ENCODE peak calls at places on chromosomes 7 and 10, in nine cellular contexts. One of them, this sample, is unnamed.

GRCh38 chr10:74816824-74817498 is 9.4 kb upstream of the KAT6B start:
- DNase-seq in K562: no peak
- DNase-seq in Panc1: no peak
- DNase-seq in mesenchymal stem cell: no peak
- DNase-seq in DND-41: no peak
- DNase-seq in AG04450: no peak
- DNase-seq in testis: no peak
- DNase-seq in tibial nerve: no peak
- DNase-seq in right cardiac atrium: no peak
- DNase-seq in this sample: no peak

GRCh38 chr10:110501142-110501937 is 3.6 kb downstream of the DUSP5 start:
- DNase-seq in AG04450: peak; percentile 78
- DNase-seq in testis: peak; percentile 80
- DNase-seq in tibial nerve: peak; percentile 91
- DNase-seq in DND-41: peak; percentile 49
- DNase-seq in Panc1: peak; percentile 88
- DNase-seq in mesenchymal stem cell: peak; percentile 97
- DNase-seq in right cardiac atrium: peak; percentile 94
- DNase-seq in K562: peak; percentile 71
- DNase-seq in this sample: peak; percentile 93

GRCh38 chr10:75239391-75239790 is 3.6 kb upstream of the COMTD1 start:
- DNase-seq in DND-41: no peak
- DNase-seq in testis: no peak
- DNase-seq in mesenchymal stem cell: no peak
- DNase-seq in tibial nerve: no peak
- DNase-seq in AG04450: no peak
- DNase-seq in K562: no peak
- DNase-seq in right cardiac atrium: no peak
- DNase-seq in Panc1: no peak
- DNase-seq in this sample: no peak

GRCh38 chr10:128884061-128884425 is 583.0 kb upstream of the MGMT start:
- DNase-seq in right cardiac atrium: no peak
- DNase-seq in K562: no peak
- DNase-seq in DND-41: no peak
- DNase-seq in testis: no peak
- DNase-seq in AG04450: no peak
- DNase-seq in Panc1: no peak
- DNase-seq in mesenchymal stem cell: no peak
- DNase-seq in tibial nerve: no peak
- DNase-seq in this sample: no peak

GRCh38 chr10:55232553-55232952 is 431.5 kb upstream of the PCDH15 start:
- DNase-seq in mesenchymal stem cell: no peak
- DNase-seq in DND-41: no peak
- DNase-seq in AG04450: no peak
- DNase-seq in K562: no peak
- DNase-seq in tibial nerve: no peak
- DNase-seq in right cardiac atrium: no peak
- DNase-seq in testis: no peak
- DNase-seq in Panc1: no peak
- DNase-seq in this sample: no peak

GRCh38 chr10:111209666-111210065 is 132.8 kb downstream of the ADRA2A start:
- DNase-seq in right cardiac atrium: no peak
- DNase-seq in DND-41: no peak
- DNase-seq in tibial nerve: no peak
- DNase-seq in mesenchymal stem cell: no peak
- DNase-seq in K562: no peak
- DNase-seq in testis: no peak
- DNase-seq in Panc1: no peak
- DNase-seq in AG04450: no peak
- DNase-seq in this sample: no peak

GRCh38 chr7:45001138-45001694 is 1.2 kb downstream of the CCM2 start:
- DNase-seq in AG04450: no peak
- DNase-seq in Panc1: no peak
- DNase-seq in DND-41: peak; percentile 68
- DNase-seq in testis: peak; percentile 39
- DNase-seq in mesenchymal stem cell: peak; percentile 24
- DNase-seq in tibial nerve: no peak
- DNase-seq in K562: peak; percentile 58
- DNase-seq in right cardiac atrium: peak; percentile 23
- DNase-seq in this sample: no peak

GRCh38 chr10:32960022-32960421 is 2.0 kb upstream of the ITGB1 start:
- DNase-seq in mesenchymal stem cell: no peak
- DNase-seq in Panc1: no peak
- DNase-seq in right cardiac atrium: no peak
- DNase-seq in K562: no peak
- DNase-seq in tibial nerve: no peak
- DNase-seq in AG04450: no peak
- DNase-seq in testis: no peak
- DNase-seq in DND-41: no peak
- DNase-seq in this sample: no peak

GRCh38 chr7:32506266-32507054 is 11.2 kb downstream of the AVL9 start:
- DNase-seq in tibial nerve: no peak
- DNase-seq in testis: no peak
- DNase-seq in DND-41: no peak
- DNase-seq in mesenchymal stem cell: peak; percentile 95
- DNase-seq in right cardiac atrium: no peak
- DNase-seq in Panc1: peak; percentile 78
- DNase-seq in AG04450: no peak
- DNase-seq in K562: peak; percentile 69
- DNase-seq in this sample: no peak

GRCh38 chr7:28677668-28678067 is 265.4 kb downstream of the CREB5 start:
- DNase-seq in AG04450: no peak
- DNase-seq in right cardiac atrium: no peak
- DNase-seq in testis: no peak
- DNase-seq in mesenchymal stem cell: no peak
- DNase-seq in tibial nerve: no peak
- DNase-seq in Panc1: no peak
- DNase-seq in DND-41: no peak
- DNase-seq in K562: no peak
- DNase-seq in this sample: no peak

GRCh38 chr10:34761443-34761842 is 53.7 kb downstream of the PARD3 start:
- DNase-seq in mesenchymal stem cell: no peak
- DNase-seq in DND-41: no peak
- DNase-seq in K562: no peak
- DNase-seq in AG04450: no peak
- DNase-seq in right cardiac atrium: no peak
- DNase-seq in testis: no peak
- DNase-seq in tibial nerve: no peak
- DNase-seq in Panc1: no peak
- DNase-seq in this sample: no peak

GRCh38 chr7:130394421-130395188 is 14.3 kb downstream of the CPA1 start:
- DNase-seq in AG04450: no peak
- DNase-seq in K562: no peak
- DNase-seq in testis: no peak
- DNase-seq in DND-41: peak; percentile 41
- DNase-seq in Panc1: no peak
- DNase-seq in tibial nerve: no peak
- DNase-seq in right cardiac atrium: no peak
- DNase-seq in mesenchymal stem cell: no peak
- DNase-seq in this sample: no peak

GRCh38 chr10:88386878-88387773 is 196.0 kb downstream of the RNLS start:
- DNase-seq in Panc1: no peak
- DNase-seq in mesenchymal stem cell: peak; percentile 97
- DNase-seq in K562: no peak
- DNase-seq in testis: peak; percentile 60
- DNase-seq in tibial nerve: peak; percentile 33
- DNase-seq in AG04450: peak; percentile 44
- DNase-seq in DND-41: peak; percentile 90
- DNase-seq in right cardiac atrium: peak; percentile 15
- DNase-seq in this sample: peak; percentile 71

GRCh38 chr10:32005050-32005449 is 51.2 kb downstream of the KIF5B start:
- DNase-seq in right cardiac atrium: no peak
- DNase-seq in tibial nerve: peak; percentile 49
- DNase-seq in mesenchymal stem cell: peak; percentile 63
- DNase-seq in DND-41: peak; percentile 51
- DNase-seq in Panc1: peak; percentile 35
- DNase-seq in testis: peak; percentile 37
- DNase-seq in K562: peak; percentile 32
- DNase-seq in AG04450: peak; percentile 10
- DNase-seq in this sample: no peak

GRCh38 chr7:133822816-133823552 is 304.2 kb upstream of the LRGUK start:
- DNase-seq in tibial nerve: no peak
- DNase-seq in DND-41: no peak
- DNase-seq in K562: no peak
- DNase-seq in right cardiac atrium: no peak
- DNase-seq in testis: peak; percentile 42
- DNase-seq in AG04450: no peak
- DNase-seq in mesenchymal stem cell: no peak
- DNase-seq in Panc1: no peak
- DNase-seq in this sample: no peak

GRCh38 chr10:100345570-100346330 is 1.3 kb upstream of the SCD start:
- DNase-seq in tibial nerve: no peak
- DNase-seq in testis: peak; percentile 57
- DNase-seq in K562: no peak
- DNase-seq in AG04450: no peak
- DNase-seq in mesenchymal stem cell: peak; percentile 79
- DNase-seq in DND-41: no peak
- DNase-seq in Panc1: no peak
- DNase-seq in right cardiac atrium: peak; percentile 38
- DNase-seq in this sample: no peak

GRCh38 chr10:106997721-106998120 is 166.8 kb downstream of the SORCS1 start:
- DNase-seq in DND-41: no peak
- DNase-seq in tibial nerve: no peak
- DNase-seq in AG04450: no peak
- DNase-seq in K562: no peak
- DNase-seq in mesenchymal stem cell: no peak
- DNase-seq in right cardiac atrium: peak; percentile 12
- DNase-seq in testis: no peak
- DNase-seq in Panc1: no peak
- DNase-seq in this sample: no peak

GRCh38 chr10:125235093-125236069 is 75.0 kb upstream of the CTBP2 start:
- DNase-seq in mesenchymal stem cell: no peak
- DNase-seq in K562: no peak
- DNase-seq in AG04450: no peak
- DNase-seq in tibial nerve: no peak
- DNase-seq in Panc1: no peak
- DNase-seq in testis: no peak
- DNase-seq in DND-41: no peak
- DNase-seq in right cardiac atrium: no peak
- DNase-seq in this sample: no peak

GRCh38 chr10:36677170-36677768 is 448.1 kb upstream of the ANKRD30A start:
- DNase-seq in mesenchymal stem cell: no peak
- DNase-seq in testis: no peak
- DNase-seq in right cardiac atrium: no peak
- DNase-seq in DND-41: no peak
- DNase-seq in AG04450: no peak
- DNase-seq in tibial nerve: no peak
- DNase-seq in K562: no peak
- DNase-seq in Panc1: no peak
- DNase-seq in this sample: no peak

GRCh38 chr10:93512565-93512964 is 16.2 kb downstream of the CEP55 start:
- DNase-seq in tibial nerve: no peak
- DNase-seq in right cardiac atrium: no peak
- DNase-seq in DND-41: no peak
- DNase-seq in testis: no peak
- DNase-seq in K562: no peak
- DNase-seq in Panc1: no peak
- DNase-seq in mesenchymal stem cell: no peak
- DNase-seq in AG04450: peak; percentile 38
- DNase-seq in this sample: no peak

GRCh38 chr10:3046210-3046779 is 21.1 kb upstream of the PFKP start:
- DNase-seq in AG04450: no peak
- DNase-seq in DND-41: no peak
- DNase-seq in Panc1: no peak
- DNase-seq in right cardiac atrium: no peak
- DNase-seq in mesenchymal stem cell: no peak
- DNase-seq in K562: no peak
- DNase-seq in tibial nerve: no peak
- DNase-seq in testis: no peak
- DNase-seq in this sample: no peak
- H3K27ac ChIP-seq in AG04450: peak overlapping the region; percentile 99
- H3K27ac ChIP-seq in DND-41: no peak overlapping the region
- H3K27ac ChIP-seq in Panc1: no peak overlapping the region
- H3K27ac ChIP-seq in right cardiac atrium: no peak overlapping the region
- H3K27ac ChIP-seq in mesenchymal stem cell: peak overlapping the region; percentile 88
- H3K27ac ChIP-seq in K562: peak overlapping the region; percentile 59
- H3K27ac ChIP-seq in tibial nerve: peak overlapping the region; percentile 67
- H3K27ac ChIP-seq in testis: no peak overlapping the region
- H3K27ac ChIP-seq in this sample: peak overlapping the region; percentile 91

DNA sequence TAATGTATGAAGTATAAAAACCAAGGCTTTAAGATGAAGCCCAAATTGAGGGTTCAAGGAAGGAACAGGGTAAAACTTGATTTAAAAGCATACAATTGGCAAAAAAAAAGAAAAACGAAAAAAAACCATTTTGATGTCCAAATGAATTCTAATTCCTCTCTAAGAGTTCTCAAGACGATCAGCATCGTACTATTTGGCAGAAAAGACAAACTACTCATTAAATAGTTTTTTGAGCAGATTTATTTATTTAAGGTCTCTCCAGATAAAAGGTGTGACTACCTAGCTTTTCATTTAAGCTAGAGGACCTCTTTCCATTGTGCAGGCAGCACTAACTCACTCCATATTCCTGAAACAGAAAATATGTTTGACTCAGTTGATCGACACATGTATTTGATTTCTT is 245.0 kb downstream of the KIAA1217 start:
- DNase-seq in testis: no peak
- DNase-seq in DND-41: no peak
- DNase-seq in K562: no peak
- DNase-seq in right cardiac atrium: no peak
- DNase-seq in AG04450: no peak
- DNase-seq in mesenchymal stem cell: no peak
- DNase-seq in tibial nerve: no peak
- DNase-seq in Panc1: no peak
- DNase-seq in this sample: no peak
- H3K4me3 ChIP-seq in testis: no peak overlapping the region
- H3K4me3 ChIP-seq in DND-41: no peak overlapping the region
- H3K4me3 ChIP-seq in K562: no peak overlapping the region
- H3K4me3 ChIP-seq in right cardiac atrium: no peak overlapping the region
- H3K4me3 ChIP-seq in AG04450: no peak overlapping the region
- H3K4me3 ChIP-seq in mesenchymal stem cell: no peak overlapping the region
- H3K4me3 ChIP-seq in tibial nerve: no peak overlapping the region
- H3K4me3 ChIP-seq in Panc1: no peak overlapping the region
- H3K4me3 ChIP-seq in this sample: no peak overlapping the region

DNA sequence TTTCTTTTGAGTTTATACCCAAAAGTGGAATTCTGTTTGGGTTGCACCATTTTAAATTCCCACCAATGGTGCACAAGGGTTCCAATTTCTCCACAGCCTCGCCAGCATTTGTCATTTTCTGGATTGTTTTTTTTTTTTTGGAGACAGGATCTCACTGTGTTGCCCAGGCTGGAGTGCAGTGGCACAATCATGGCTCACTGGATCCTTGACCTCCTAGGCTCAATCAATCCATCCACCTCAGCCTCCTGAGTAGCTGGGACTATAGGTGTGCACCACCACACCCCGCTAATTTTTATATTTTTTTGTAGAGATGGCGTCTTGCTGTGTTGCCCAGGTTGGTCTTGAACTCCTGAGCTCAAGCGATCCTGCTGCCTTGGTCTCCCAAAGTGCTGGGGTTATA is 46.6 kb downstream of the CUX1 start:
- DNase-seq in mesenchymal stem cell: no peak
- DNase-seq in testis: no peak
- DNase-seq in DND-41: no peak
- DNase-seq in Panc1: no peak
- DNase-seq in K562: no peak
- DNase-seq in AG04450: no peak
- DNase-seq in right cardiac atrium: no peak
- DNase-seq in tibial nerve: no peak
- DNase-seq in this sample: no peak
- H3K27ac ChIP-seq in mesenchymal stem cell: no peak overlapping the region
- H3K27ac ChIP-seq in testis: no peak overlapping the region
- H3K27ac ChIP-seq in DND-41: no peak overlapping the region
- H3K27ac ChIP-seq in Panc1: no peak overlapping the region
- H3K27ac ChIP-seq in K562: no peak overlapping the region
- H3K27ac ChIP-seq in AG04450: no peak overlapping the region
- H3K27ac ChIP-seq in right cardiac atrium: no peak overlapping the region
- H3K27ac ChIP-seq in tibial nerve: no peak overlapping the region
- H3K27ac ChIP-seq in this sample: no peak overlapping the region

GRCh38 chr10:102242118-102242485 is 790 bp upstream of the PITX3 start:
- DNase-seq in K562: no peak
- DNase-seq in Panc1: no peak
- DNase-seq in DND-41: no peak
- DNase-seq in right cardiac atrium: no peak
- DNase-seq in tibial nerve: no peak
- DNase-seq in testis: no peak
- DNase-seq in AG04450: no peak
- DNase-seq in mesenchymal stem cell: no peak
- DNase-seq in this sample: no peak
- H3K4me3 ChIP-seq in K562: peak overlapping the region; percentile 61
- H3K4me3 ChIP-seq in Panc1: peak overlapping the region; percentile 67
- H3K4me3 ChIP-seq in DND-41: no peak overlapping the region
- H3K4me3 ChIP-seq in right cardiac atrium: peak overlapping the region; percentile 69
- H3K4me3 ChIP-seq in tibial nerve: peak overlapping the region; percentile 43
- H3K4me3 ChIP-seq in testis: peak overlapping the region; percentile 62
- H3K4me3 ChIP-seq in AG04450: peak overlapping the region; percentile 77
- H3K4me3 ChIP-seq in mesenchymal stem cell: no peak overlapping the region
- H3K4me3 ChIP-seq in this sample: peak overlapping the region; percentile 70

This sample was measured in ascending aorta.